ENCODE peak calls at places on chromosomes 4 and X, in eight cellular contexts. D is HT-29; Q is AG20443; Y is CD4-positive, alpha-beta T cell; I is stimulated activated CD4-positive, alpha-beta T cell treated with anti-CD3 and anti-CD28 coated beads, Interleukin-15, amount 100 ng/mL, for 24 hours; K is IMR-90; M is left ventricle myocardium inferior; X is GM03348. P is an unnamed sample.

GRCh38 chr4:19187104-19187503 is 1064.6 kb upstream of the SLIT2 start:
- DNase-seq in D (no peak), Q (no peak), Y (no peak), I (no peak), K (peak; percentile 37), M (no peak), X (no peak), P (no peak)

GRCh38 chr4:40264497-40264896 is 67.7 kb downstream of the RHOH start:
- DNase-seq in D (no peak), Q (peak; percentile 35), Y (no peak), I (no peak), K (peak; percentile 69), M (no peak), X (no peak), P (no peak)

GRCh38 chrX:50036481-50036880 is 114.1 kb downstream of the CLCN5 start:
- DNase-seq in D (no peak), Q (no peak), Y (no peak), I (no peak), K (no peak), M (no peak), X (no peak), P (no peak)

GRCh38 chr4:183343730-183344129 is 21.5 kb upstream of the CLDN24 start:
- DNase-seq in D (no peak), Q (no peak), Y (no peak), I (no peak), K (no peak), M (no peak), X (no peak), P (no peak)

GRCh38 chr4:109833756-109834155 is 6.0 kb downstream of the RRH start:
- DNase-seq in D (no peak), Q (no peak), Y (no peak), I (no peak), K (no peak), M (no peak), X (no peak), P (no peak)

GRCh38 chr4:4899202-4899925 is 39.9 kb downstream of the MSX1 start:
- DNase-seq in D (no peak), Q (no peak), Y (no peak), I (no peak), K (no peak), M (no peak), X (no peak), P (no peak)

GRCh38 chrX:13430136-13430827 is 110.4 kb upstream of the ATXN3L start:
- DNase-seq in D (no peak), Q (no peak), Y (no peak), I (no peak), K (peak; percentile 37), M (no peak), X (no peak), P (no peak)

GRCh38 chr4:156084312-156084811 is 130.7 kb upstream of the CTSO start:
- DNase-seq in D (no peak), Q (no peak), Y (no peak), I (no peak), K (no peak), M (no peak), X (no peak), P (no peak)

GRCh38 chr4:122500852-122501501 is 44.5 kb upstream of the IL2 start:
- DNase-seq in D (peak; percentile 52), Q (no peak), Y (no peak), I (no peak), K (no peak), M (no peak), X (no peak), P (no peak)

GRCh38 chr4:36651253-36651652 is 369.8 kb downstream of the DTHD1 start:
- DNase-seq in D (peak; percentile 7), Q (no peak), Y (no peak), I (no peak), K (no peak), M (no peak), X (no peak), P (no peak)

GRCh38 chr4:163895369-163896005 is 401.0 kb downstream of the TMA16 start:
- DNase-seq in D (no peak), Q (no peak), Y (no peak), I (peak; percentile 3), K (no peak), M (no peak), X (no peak), P (no peak)

GRCh38 chr4:183249854-183250253 is 70.2 kb downstream of the CLDN22 start:
- DNase-seq in D (peak; percentile 57), Q (peak; percentile 39), Y (no peak), I (peak; percentile 14), K (peak; percentile 52), M (no peak), X (peak; percentile 37), P (no peak)

GRCh38 chr4:29311231-29311630 is 1408.9 kb upstream of the PCDH7 start:
- DNase-seq in D (no peak), Q (no peak), Y (no peak), I (no peak), K (peak; percentile 62), M (no peak), X (peak; percentile 9), P (no peak)

GRCh38 chrX:70434352-70434866 is 10.2 kb upstream of the DLG3 start:
- DNase-seq in D (peak; percentile 84), Q (peak; percentile 92), Y (no peak), I (peak; percentile 87), K (peak; percentile 71), M (peak; percentile 87), X (peak; percentile 93), P (no peak)

GRCh38 chr4:23360718-23361117 is 529.1 kb downstream of the PPARGC1A start:
- DNase-seq in D (no peak), Q (no peak), Y (no peak), I (no peak), K (no peak), M (no peak), X (no peak), P (no peak)

GRCh38 chr4:53068755-53069154 is 206.6 kb downstream of the RASL11B start:
- DNase-seq in D (no peak), Q (no peak), Y (no peak), I (no peak), K (peak; percentile 37), M (no peak), X (no peak), P (no peak)

GRCh38 chrX:11336201-11336600 is 43.0 kb downstream of the AMELX start:
- DNase-seq in D (no peak), Q (no peak), Y (no peak), I (no peak), K (no peak), M (no peak), X (no peak), P (no peak)

GRCh38 chr4:99504804-99505502 is 5.9 kb upstream of the C4orf17 start:
- DNase-seq in D (no peak), Q (no peak), Y (no peak), I (peak; percentile 18), K (no peak), M (no peak), X (no peak), P (no peak)